ENCODE peak calls at places on chromosomes 3 and 15, in six cellular contexts. I is astrocyte; P is chondrocyte; L is activated CD4-positive, alpha-beta T cell treated with anti-CD3 and anti-CD28 coated beads for 36 hours; Z is fibroblast of mammary gland; F is HTR-8/SVneo. O is an unnamed sample.

GRCh38 chr3:11199902-11200678 is 45.8 kb downstream of the HRH1 start:
- DNase-seq in I (peak), P (no peak), L (no peak), Z (peak), F (no peak), O (no peak)

GRCh38 chr3:73727117-73727802 is 102.5 kb upstream of the PDZRN3 start:
- DNase-seq in I (peak), P (no peak), L (no peak), Z (peak), F (no peak), O (no peak)

GRCh38 chr3:72887723-72888545 is at the start of gene GXYLT2:
- DNase-seq in I (peak), P (no peak), L (peak), Z (peak), F (peak), O (peak)

GRCh38 chr3:113084777-113085176 is 94.0 kb downstream of the GTPBP8 start:
- DNase-seq in I (peak), P (no peak), L (no peak), Z (peak), F (peak), O (peak)

GRCh38 chr3:51388286-51389029 is 2.6 kb upstream of the RBM15B start:
- DNase-seq in I (no peak), P (no peak), L (no peak), Z (peak), F (no peak), O (peak)

GRCh38 chr3:69462022-69462825 is 76.3 kb upstream of the FRMD4B start:
- DNase-seq in I (no peak), P (no peak), L (no peak), Z (peak), F (no peak), O (no peak)

GRCh38 chr15:100651253-100651652 is 48.9 kb downstream of the ASB7 start:
- DNase-seq in I (no peak), P (no peak), L (no peak), Z (peak), F (no peak), O (no peak)

GRCh38 chr15:79970921-79971434 is at the start of gene BCL2A1:
- DNase-seq in I (peak), P (no peak), L (peak), Z (peak), F (peak), O (peak)

GRCh38 chr15:27834684-27835083 is 264.4 kb downstream of the OCA2 start:
- DNase-seq in I (no peak), P (no peak), L (no peak), Z (no peak), F (no peak), O (no peak)

GRCh38 chr3:129613205-129613740 is 6.8 kb upstream of the PLXND1 start:
- DNase-seq in I (no peak), P (no peak), L (no peak), Z (no peak), F (no peak), O (no peak)

GRCh38 chr3:127639173-127640030 is 10.4 kb downstream of the PODXL2 start:
- DNase-seq in I (peak), P (no peak), L (no peak), Z (peak), F (peak), O (peak)

GRCh38 chr3:134600685-134601502 is 49.9 kb downstream of the KY start:
- DNase-seq in I (peak), P (peak), L (peak), Z (peak), F (peak), O (peak)

GRCh38 chr3:141255864-141256263 is 24.2 kb downstream of the PXYLP1 start:
- DNase-seq in I (no peak), P (no peak), L (peak), Z (peak), F (no peak), O (no peak)

GRCh38 chr3:52041118-52041847 is 15.1 kb downstream of the DUSP7 start:
- DNase-seq in I (no peak), P (no peak), L (no peak), Z (no peak), F (peak), O (no peak)

GRCh38 chr3:171690291-171690690 is 120.0 kb downstream of the PLD1 start:
- DNase-seq in I (no peak), P (no peak), L (no peak), Z (no peak), F (no peak), O (no peak)

GRCh38 chr15:75347222-75348033 is 589 bp downstream of the NEIL1 start:
- DNase-seq in I (no peak), P (no peak), L (peak), Z (no peak), F (peak), O (no peak)

GRCh38 chr3:122563717-122564025 is 429 bp downstream of the PARP9 start:
- DNase-seq in I (no peak), P (no peak), L (peak), Z (peak), F (no peak), O (peak)

GRCh38 chr15:50131617-50132016 is 12.6 kb upstream of the ATP8B4 start:
- DNase-seq in I (no peak), P (no peak), L (no peak), Z (no peak), F (no peak), O (no peak)

GRCh38 chr15:93028632-93029612 is 60.1 kb downstream of the RGMA start:
- DNase-seq in I (peak), P (no peak), L (peak), Z (peak), F (no peak), O (peak)

GRCh38 chr3:71576966-71577459 is 6.5 kb downstream of the FOXP1 start:
- DNase-seq in I (no peak), P (no peak), L (no peak), Z (no peak), F (no peak), O (no peak)